ENCODE peak calls at places on chromosomes 12 and 14, in eight cellular contexts. L, B, O, H, C, N, P and V are unnamed samples. For H3K27me3, the result is how much of the 10 kb centered on the place peaks cover.

GRCh38 chr12:124869011-124869665 is 5.5 kb upstream of the SCARB1 start:
- DNase-seq in L (no peak), B (no peak), O (no peak), H (peak), C (no peak), N (peak), P (no peak), V (no peak)

GRCh38 chr12:114926341-114926740 is 242.4 kb upstream of the TBX3 start:
- DNase-seq in L (no peak), B (no peak), O (no peak), H (no peak), C (no peak), N (no peak), P (no peak), V (no peak)

GRCh38 chr14:22122227-22123187 is 448.9 kb upstream of the OR4E1 start:
- DNase-seq in L (no peak), B (no peak), O (no peak), H (no peak), C (no peak), N (no peak), P (no peak), V (no peak)

GRCh38 chr12:93868771-93869170 is 191.6 kb downstream of the CRADD start:
- DNase-seq in L (peak), B (no peak), O (no peak), H (peak), C (no peak), N (no peak), P (no peak), V (no peak)

GRCh38 chr14:76904740-76905569 is 78.7 kb downstream of the LRRC74A start:
- DNase-seq in L (peak), B (peak), O (peak), H (peak), C (peak), N (peak), P (no peak), V (peak)

GRCh38 chr12:88142610-88142991 is 494 bp downstream of the TMTC3 start:
- DNase-seq in L (no peak), B (peak), O (no peak), H (no peak), C (peak), N (peak), P (no peak), V (no peak)

GRCh38 chr14:53151867-53152626 is 1.1 kb downstream of the DDHD1 start:
- DNase-seq in L (peak), B (peak), O (peak), H (peak), C (peak), N (peak), P (peak), V (no peak)

GRCh38 chr12:12333980-12334709 is 15.9 kb downstream of the MANSC1 start:
- DNase-seq in L (peak), B (peak), O (peak), H (peak), C (peak), N (peak), P (peak), V (no peak)

GRCh38 chr14:71078481-71078880 is 171.2 kb downstream of the PCNX1 start:
- DNase-seq in L (peak), B (no peak), O (no peak), H (no peak), C (no peak), N (no peak), P (no peak), V (no peak)
- H3K27me3 ChIP-seq in L (under half), B (under half), O (under half), H (under half), C (under half), N (under half), P (under half), V (under half)

DNA sequence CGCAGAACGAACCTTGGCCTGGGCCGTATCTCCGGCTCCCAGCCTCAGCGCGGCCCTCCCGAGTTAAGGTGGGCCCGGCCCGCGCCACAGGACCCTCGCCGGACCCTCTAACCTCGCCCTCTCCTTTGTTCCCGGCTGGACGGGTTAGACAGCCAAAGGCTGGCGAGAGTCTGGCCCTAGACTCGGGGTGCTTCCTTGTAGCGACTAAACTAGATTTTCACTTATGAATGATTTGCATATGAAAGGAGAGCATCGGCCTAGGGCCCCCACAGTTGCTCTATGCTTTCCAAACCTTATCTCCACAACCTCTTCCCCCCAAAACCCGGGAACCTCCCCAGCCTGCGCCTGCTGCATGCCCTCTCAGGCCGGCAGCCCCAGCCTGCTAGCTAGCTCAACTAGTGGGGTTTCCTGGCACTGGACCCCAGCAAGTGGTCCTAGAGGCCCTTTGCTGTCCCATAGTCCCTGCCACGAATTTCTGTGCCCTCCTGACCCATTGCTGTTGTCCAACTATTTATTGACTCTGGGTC is 2.0 kb downstream of the HOXC5 start:
- DNase-seq in L (peak), B (no peak), O (no peak), H (no peak), C (no peak), N (peak), P (no peak), V (no peak)
- H3K27me3 ChIP-seq in L (under half), B (under half), O (under half), H (under half), C (half or more), N (half or more), P (half or more), V (under half)

DNA sequence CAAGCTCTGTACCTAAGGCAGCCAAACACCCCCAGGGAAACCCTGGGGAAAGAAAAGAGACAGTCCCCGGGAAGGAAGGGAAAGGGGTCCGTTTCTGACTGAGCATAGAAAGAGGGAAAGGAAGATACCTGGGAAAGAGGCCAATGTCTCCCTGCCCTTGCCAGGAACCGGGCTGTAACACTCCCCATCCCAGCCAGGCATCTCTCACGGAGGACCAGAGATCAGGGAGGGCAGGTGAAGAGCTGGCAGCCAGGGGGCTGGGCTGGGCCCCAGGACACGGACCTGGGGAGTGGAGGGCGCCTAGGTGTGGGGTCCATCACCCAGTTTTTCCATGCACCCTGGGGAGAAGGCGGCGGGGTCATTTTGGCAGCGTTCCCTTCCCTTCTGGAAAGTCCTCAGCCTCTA is 18.9 kb upstream of the PLEKHH1 start:
- DNase-seq in L (peak), B (peak), O (no peak), H (peak), C (no peak), N (no peak), P (no peak), V (no peak)
- H3K27me3 ChIP-seq in L (under half), B (under half), O (under half), H (under half), C (under half), N (under half), P (under half), V (under half)

GRCh38 chr12:120584343-120585149 is 3.3 kb upstream of the POP5 start:
- DNase-seq in L (peak), B (peak), O (no peak), H (peak), C (peak), N (peak), P (peak), V (no peak)
- H3K27me3 ChIP-seq in L (under half), B (under half), O (under half), H (under half), C (under half), N (under half), P (under half), V (under half)

GRCh38 chr12:52139147-52139546 is 52.7 kb downstream of the KRT80 start:
- DNase-seq in L (no peak), B (peak), O (no peak), H (no peak), C (no peak), N (no peak), P (no peak), V (no peak)
- H3K27me3 ChIP-seq in L (under half), B (under half), O (under half), H (under half), C (under half), N (under half), P (under half), V (under half)

DNA sequence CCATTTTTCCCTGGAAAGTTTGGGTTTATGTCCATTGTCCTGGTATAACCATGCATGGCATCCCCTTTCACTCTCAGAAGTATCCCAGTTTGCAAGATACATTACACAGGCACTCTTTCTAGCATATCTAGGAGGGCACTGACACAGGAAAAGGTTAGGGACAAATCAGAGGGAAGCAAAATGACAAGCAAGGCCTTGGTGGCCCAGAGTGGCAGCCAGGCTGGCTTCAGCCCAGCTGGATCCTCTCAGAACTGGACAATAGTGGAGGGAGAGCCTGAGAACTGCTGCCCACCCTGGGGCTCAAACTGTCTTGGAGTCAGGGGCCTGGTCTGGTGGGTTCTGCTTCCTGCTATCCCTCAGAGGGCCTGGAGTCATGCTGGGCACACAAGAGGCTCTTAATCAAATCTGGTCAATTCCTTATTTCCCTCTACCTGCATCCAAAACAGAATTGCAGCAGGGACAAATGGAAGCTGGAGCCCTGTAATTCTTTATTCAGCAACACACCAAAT is 2.6 kb downstream of the VDR start:
- DNase-seq in L (no peak), B (no peak), O (no peak), H (no peak), C (no peak), N (no peak), P (no peak), V (no peak)
- H3K27me3 ChIP-seq in L (under half), B (under half), O (under half), H (under half), C (under half), N (under half), P (under half), V (under half)

DNA sequence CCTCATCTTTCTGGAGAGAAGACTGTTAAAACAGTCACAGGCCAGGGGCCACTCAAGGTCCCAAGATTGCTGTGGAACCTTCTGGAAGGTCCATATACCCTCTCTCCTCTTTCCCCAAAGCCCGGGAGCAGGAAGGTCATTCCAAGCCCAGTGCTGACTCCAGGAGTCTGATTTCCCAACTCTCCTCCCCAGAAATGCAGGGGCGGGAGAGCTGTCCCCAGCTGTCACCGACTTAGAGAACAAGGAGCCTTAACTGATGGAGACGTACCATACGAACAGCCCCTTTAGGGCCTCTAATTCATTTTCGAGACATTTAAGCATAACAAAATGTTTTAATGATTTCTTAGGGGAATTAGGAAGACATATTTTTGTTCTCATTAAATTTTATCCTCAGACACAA is 99.2 kb downstream of the PHETA1 start:
- DNase-seq in L (no peak), B (no peak), O (no peak), H (no peak), C (no peak), N (no peak), P (no peak), V (no peak)
- H3K27me3 ChIP-seq in L (half or more), B (half or more), O (under half), H (under half), C (under half), N (under half), P (under half), V (under half)

GRCh38 chr14:58633831-58634230 is 3.9 kb upstream of the DACT1 start:
- DNase-seq in L (peak), B (no peak), O (no peak), H (no peak), C (no peak), N (no peak), P (no peak), V (no peak)
- H3K27me3 ChIP-seq in L (under half), B (under half), O (under half), H (under half), C (under half), N (under half), P (under half), V (under half)

GRCh38 chr14:104553166-104554087 is 26.1 kb upstream of the C14orf180 start:
- DNase-seq in L (no peak), B (peak), O (no peak), H (no peak), C (no peak), N (peak), P (no peak), V (no peak)
- H3K27me3 ChIP-seq in L (under half), B (under half), O (under half), H (under half), C (under half), N (under half), P (under half), V (under half)

GRCh38 chr12:4240161-4240783 is 33.3 kb upstream of the CCND2 start:
- DNase-seq in L (no peak), B (no peak), O (no peak), H (no peak), C (no peak), N (no peak), P (peak), V (no peak)

GRCh38 chr12:4243098-4243795 is 30.3 kb upstream of the CCND2 start:
- DNase-seq in L (no peak), B (no peak), O (no peak), H (no peak), C (no peak), N (no peak), P (peak), V (no peak)

GRCh38 chr12:4242595-4242994 is 31.0 kb upstream of the CCND2 start:
- DNase-seq in L (no peak), B (no peak), O (no peak), H (no peak), C (no peak), N (no peak), P (no peak), V (no peak)

GRCh38 chr12:4241592-4241991 is 32.0 kb upstream of the CCND2 start:
- DNase-seq in L (no peak), B (no peak), O (no peak), H (no peak), C (no peak), N (no peak), P (peak), V (no peak)

GRCh38 chr12:4238577-4238976 is 35.0 kb upstream of the CCND2 start:
- DNase-seq in L (no peak), B (no peak), O (no peak), H (no peak), C (no peak), N (no peak), P (no peak), V (no peak)
- H3K27me3 ChIP-seq in L (under half), B (under half), O (under half), H (under half), C (under half), N (under half), P (under half), V (under half)